ENCODE peak calls at places on chromosomes 1 and 21, in six cellular contexts. X is A549, Z is IMR-90, Q is HepG2, D is K562, K is GM12878. R is an unnamed sample.

GRCh38 chr1:238119060-238119459 is 228.3 kb upstream of the ZP4 start:
- DNase-seq in X (no peak), Z (no peak), Q (no peak), D (no peak), K (no peak), R (peak; percentile 21)

GRCh38 chr1:163372576-163372975 is 50.8 kb downstream of the NUF2 start:
- DNase-seq in X (no peak), Z (no peak), Q (no peak), D (no peak), K (no peak), R (no peak)

GRCh38 chr1:241215203-241215602 is 141.8 kb downstream of the RGS7 start:
- DNase-seq in X (no peak), Z (no peak), Q (no peak), D (no peak), K (no peak), R (no peak)

GRCh38 chr1:85258536-85259117 is 835 bp downstream of the C1orf52 start:
- DNase-seq in X (no peak), Z (no peak), Q (no peak), D (no peak), K (no peak), R (no peak)

GRCh38 chr1:107536266-107536665 is 395.4 kb downstream of the NTNG1 start:
- DNase-seq in X (no peak), Z (no peak), Q (no peak), D (no peak), K (no peak), R (no peak)

GRCh38 chr1:42933060-42933586 is 25.5 kb downstream of the SLC2A1 start:
- DNase-seq in X (no peak), Z (no peak), Q (no peak), D (no peak), K (no peak), R (no peak)

GRCh38 chr1:20476260-20477038 is 9.6 kb downstream of the CAMK2N1 start:
- DNase-seq in X (peak; percentile 47), Z (no peak), Q (peak; percentile 93), D (peak; percentile 69), K (no peak), R (peak; percentile 28)

GRCh38 chr1:160362168-160362941 is 4.5 kb upstream of the NHLH1 start:
- DNase-seq in X (no peak), Z (no peak), Q (no peak), D (peak; percentile 77), K (no peak), R (no peak)

GRCh38 chr1:217059401-217059800 is 336.2 kb upstream of the ESRRG start:
- DNase-seq in X (no peak), Z (no peak), Q (no peak), D (no peak), K (no peak), R (no peak)

GRCh38 chr1:245148069-245148468 is 6.7 kb upstream of the KIF26B start:
- DNase-seq in X (no peak), Z (no peak), Q (no peak), D (no peak), K (no peak), R (no peak)

GRCh38 chr1:186094170-186094569 is 280.9 kb downstream of the TPR start:
- DNase-seq in X (no peak), Z (peak; percentile 76), Q (no peak), D (no peak), K (no peak), R (no peak)

GRCh38 chr1:89781494-89782126 is 39.2 kb upstream of the LRRC8D start:
- DNase-seq in X (no peak), Z (no peak), Q (no peak), D (no peak), K (peak; percentile 81), R (no peak)

GRCh38 chr21:42431196-42431595 is 27.5 kb downstream of the UBASH3A start:
- DNase-seq in X (no peak), Z (no peak), Q (no peak), D (no peak), K (no peak), R (no peak)

GRCh38 chr21:31732891-31733520 is 1.1 kb upstream of the SCAF4 start:
- DNase-seq in X (peak; percentile 5), Z (peak; percentile 35), Q (peak; percentile 15), D (no peak), K (no peak), R (peak; percentile 20)

GRCh38 chr1:183000563-183000962 is 22.7 kb upstream of the LAMC1 start:
- DNase-seq in X (no peak), Z (no peak), Q (no peak), D (no peak), K (no peak), R (no peak)

GRCh38 chr1:237879195-237879594 is 11.5 kb downstream of the ZP4 start:
- DNase-seq in X (peak; percentile 24), Z (peak; percentile 56), Q (no peak), D (no peak), K (no peak), R (no peak)

GRCh38 chr1:53381790-53382401 is 54.0 kb upstream of the LRP8 start:
- DNase-seq in X (peak; percentile 43), Z (peak; percentile 77), Q (no peak), D (no peak), K (no peak), R (no peak)

GRCh38 chr1:8902765-8903164 is 24.3 kb upstream of the ENO1 start:
- DNase-seq in X (no peak), Z (peak; percentile 34), Q (no peak), D (no peak), K (no peak), R (no peak)

GRCh38 chr1:15249032-15249601 is 2.1 kb downstream of the FHAD1 start:
- DNase-seq in X (no peak), Z (peak; percentile 4), Q (no peak), D (no peak), K (no peak), R (no peak)

GRCh38 chr1:212700892-212701819 is 1.5 kb upstream of the BATF3 start:
- DNase-seq in X (peak; percentile 38), Z (peak; percentile 62), Q (no peak), D (no peak), K (no peak), R (peak; percentile 63)

GRCh38 chr1:119713538-119714456 is 2.1 kb downstream of the PHGDH start:
- DNase-seq in X (no peak), Z (peak; percentile 24), Q (no peak), D (no peak), K (no peak), R (peak; percentile 25)

GRCh38 chr1:56844709-56845108 is 9.9 kb upstream of the C8A start:
- DNase-seq in X (no peak), Z (no peak), Q (no peak), D (no peak), K (no peak), R (no peak)

GRCh38 chr1:14842361-14842760 is 243.9 kb downstream of the KAZN start:
- DNase-seq in X (no peak), Z (peak; percentile 85), Q (no peak), D (no peak), K (no peak), R (no peak)

GRCh38 chr1:44021156-44021555 is 10.1 kb downstream of the SLC6A9 start:
- DNase-seq in X (no peak), Z (no peak), Q (no peak), D (no peak), K (no peak), R (no peak)

DNA sequence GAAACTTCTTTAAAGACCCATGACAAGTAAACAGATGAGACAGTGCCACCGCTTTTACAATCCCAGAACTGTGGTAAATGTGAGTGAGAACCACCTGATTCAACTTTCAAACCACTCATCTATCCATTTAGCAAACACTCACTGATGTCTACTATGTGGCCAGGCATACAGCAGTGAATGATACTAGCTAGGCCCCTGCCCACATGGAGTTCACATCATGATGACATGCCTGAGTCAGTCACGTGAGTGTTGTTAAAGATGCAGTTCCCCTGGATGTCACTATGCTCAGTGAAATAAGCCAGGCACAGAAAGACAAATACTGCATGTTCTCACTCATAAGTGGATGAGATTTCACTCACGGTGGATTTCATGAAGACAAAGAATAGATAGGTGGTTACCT is 28.4 kb downstream of the STX6 start:
- DNase-seq in X (no peak), Z (peak; percentile 22), Q (no peak), D (peak; percentile 30), K (no peak), R (peak; percentile 21)
- TF ChIP-seq BHLHE40 in X (no peak), Z (no peak), Q (no peak), D (peak; percentile 65), K (no peak), R (no peak)

GRCh38 chr1:97796716-97797115 is 124.1 kb downstream of the DPYD start:
- DNase-seq in X (no peak), Z (peak; percentile 8), Q (no peak), D (no peak), K (no peak), R (no peak)
- TF ChIP-seq BHLHE40 in X (no peak), Z (no peak), Q (no peak), D (no peak), K (no peak), R (no peak)

DNA sequence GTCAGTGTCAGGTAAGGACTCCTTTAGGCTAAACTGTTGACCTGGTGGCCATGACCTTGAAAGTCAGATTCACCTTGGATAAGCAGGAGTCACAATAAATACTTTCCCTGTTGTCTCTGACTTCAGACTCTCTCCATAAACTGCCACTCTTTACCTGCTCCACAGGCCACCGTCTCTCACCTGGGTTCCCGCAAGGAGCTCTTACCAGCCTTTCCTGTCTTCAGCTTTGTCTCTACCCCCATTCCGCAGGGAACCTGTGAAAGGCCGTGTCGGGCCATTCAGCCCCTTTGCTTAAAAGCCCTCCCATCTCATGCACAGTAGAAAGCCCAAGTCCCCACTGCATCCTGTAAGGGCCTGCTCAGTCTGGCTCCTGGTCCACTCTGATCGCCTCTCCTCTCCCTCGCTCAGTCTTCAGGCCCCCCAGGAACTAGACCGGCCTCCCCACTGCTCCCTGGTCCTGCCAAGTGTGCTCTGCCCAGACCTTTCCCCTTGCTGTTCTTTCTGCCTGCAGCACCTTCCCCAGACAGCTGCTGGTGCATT is 79.5 kb downstream of the ACTL8 start:
- DNase-seq in X (no peak), Z (no peak), Q (no peak), D (no peak), K (no peak), R (no peak)
- TF ChIP-seq BHLHE40 in X (no peak), Z (no peak), Q (no peak), D (no peak), K (no peak), R (no peak)

GRCh38 chr21:26965091-26965566 is 1.8 kb downstream of the ADAMTS5 start:
- DNase-seq in X (no peak), Z (no peak), Q (no peak), D (no peak), K (no peak), R (no peak)

GRCh38 chr21:26962516-26963305 is 4.2 kb downstream of the ADAMTS5 start:
- DNase-seq in X (no peak), Z (no peak), Q (no peak), D (no peak), K (no peak), R (no peak)

GRCh38 chr21:26965567-26966359 is 1.1 kb downstream of the ADAMTS5 start:
- DNase-seq in X (no peak), Z (peak; percentile 12), Q (no peak), D (no peak), K (no peak), R (peak; percentile 48)

GRCh38 chr21:26966360-26966977 is 419 bp downstream of the ADAMTS5 start:
- DNase-seq in X (no peak), Z (peak; percentile 37), Q (no peak), D (no peak), K (no peak), R (no peak)

GRCh38 chr21:26964379-26964778 is 2.5 kb downstream of the ADAMTS5 start:
- DNase-seq in X (no peak), Z (peak; percentile 15), Q (no peak), D (no peak), K (no peak), R (no peak)
- TF ChIP-seq BHLHE40 in X (no peak), Z (no peak), Q (no peak), D (no peak), K (no peak), R (no peak)

GRCh38 chr1:68975534-68975933 is 478.7 kb upstream of the DEPDC1 start:
- DNase-seq in X (no peak), Z (no peak), Q (no peak), D (no peak), K (no peak), R (no peak)
- TF ChIP-seq BHLHE40 in X (no peak), Z (no peak), Q (no peak), D (no peak), K (no peak), R (no peak)